ENCODE peak calls at places on chromosomes 16 and 17, in five cellular contexts. A is mucosa of descending colon, D is T-helper 1 cell, W is germinal center, H is mesendoderm. Y is an unnamed sample.

GRCh38 chr17:17988427-17988945 is 15.8 kb downstream of the DRC3 start:
- DNase-seq in A (no peak), D (no peak), W (no peak), H (no peak), Y (no peak)

GRCh38 chr16:24906901-24907300 is 61.1 kb downstream of the SLC5A11 start:
- DNase-seq in A (no peak), D (no peak), W (no peak), H (no peak), Y (no peak)

GRCh38 chr17:50779747-50780363 is 12.5 kb upstream of the ANKRD40CL start:
- DNase-seq in A (no peak), D (peak; percentile 57), W (no peak), H (no peak), Y (no peak)

GRCh38 chr16:48613061-48613957 is 3.3 kb upstream of the N4BP1 start:
- DNase-seq in A (peak; percentile 65), D (peak; percentile 54), W (no peak), H (peak; percentile 61), Y (peak; percentile 58)

GRCh38 chr17:16001498-16001897 is 1.9 kb downstream of the TTC19 start:
- DNase-seq in A (no peak), D (no peak), W (no peak), H (no peak), Y (no peak)

GRCh38 chr17:2337811-2338657 is 733 bp downstream of the SGSM2 start:
- DNase-seq in A (peak; percentile 67), D (peak; percentile 47), W (peak; percentile 72), H (peak; percentile 62), Y (peak; percentile 69)

GRCh38 chr16:55042556-55043432 is 112.1 kb downstream of the IRX5 start:
- DNase-seq in A (no peak), D (no peak), W (no peak), H (no peak), Y (no peak)

GRCh38 chr17:6536566-6537065 is 19.7 kb downstream of the PITPNM3 start:
- DNase-seq in A (no peak), D (no peak), W (no peak), H (no peak), Y (no peak)

GRCh38 chr17:6427284-6427781 is 7.6 kb downstream of the AIPL1 start:
- DNase-seq in A (peak; percentile 27), D (peak; percentile 28), W (no peak), H (no peak), Y (no peak)

GRCh38 chr17:82527893-82528292 is 8.4 kb downstream of the FOXK2 start:
- DNase-seq in A (no peak), D (no peak), W (no peak), H (no peak), Y (no peak)